ENCODE peak calls at places on chromosomes 13 and 19, in seven cellular contexts. E is uterus, W is ascending aorta, H is left ventricle myocardium inferior, D is WERI-Rb-1, R is stomach, N is mammary epithelial cell. F is an unnamed sample. For H3K27me3, the result is how much of the 10 kb centered on the place peaks cover.

GRCh38 chr13:93476175-93476574 is 249.6 kb downstream of the GPC6 start:
- DNase-seq in H (no peak), W (no peak), D (no peak), E (no peak), N (peak), R (no peak), F (no peak)

GRCh38 chr19:10193666-10194499 is 870 bp downstream of the DNMT1 start:
- DNase-seq in D (no peak), E (no peak), H (no peak), W (peak), N (peak), R (no peak), F (no peak)

GRCh38 chr13:28750187-28751045 is 31.6 kb upstream of the SLC46A3 start:
- DNase-seq in H (no peak), R (no peak), E (no peak), D (no peak), N (peak), W (no peak), F (no peak)

GRCh38 chr13:49652691-49653305 is 24.5 kb downstream of the ARL11 start:
- DNase-seq in W (no peak), D (peak), N (no peak), E (no peak), H (no peak), R (peak), F (no peak)

GRCh38 chr13:93535256-93535655 is 308.6 kb downstream of the GPC6 start:
- DNase-seq in H (no peak), R (no peak), W (no peak), N (peak), E (no peak), D (no peak), F (no peak)

GRCh38 chr13:28533049-28533436 is 38.1 kb upstream of the FLT1 start:
- DNase-seq in H (no peak), N (no peak), D (no peak), E (no peak), R (no peak), W (no peak), F (no peak)

GRCh38 chr13:82305588-82305987 is 1576.7 kb downstream of the SLITRK1 start:
- DNase-seq in H (no peak), W (no peak), E (no peak), D (no peak), N (no peak), R (no peak), F (no peak)

GRCh38 chr19:29779921-29780320 is 31.9 kb upstream of the CCNE1 start:
- DNase-seq in H (no peak), D (no peak), E (no peak), R (no peak), N (no peak), W (no peak), F (no peak)

GRCh38 chr19:17137417-17137816 is 61.8 kb downstream of the MYO9B start:
- DNase-seq in N (no peak), W (no peak), H (peak), E (peak), R (peak), D (no peak), F (no peak)

GRCh38 chr13:114118763-114119123 is 13.7 kb downstream of the RASA3 start:
- DNase-seq in W (no peak), D (no peak), N (no peak), E (no peak), H (no peak), R (no peak), F (no peak)

GRCh38 chr13:72523049-72523448 is 204.4 kb downstream of the MZT1 start:
- DNase-seq in N (no peak), R (no peak), W (no peak), E (no peak), H (no peak), D (no peak), F (no peak)

GRCh38 chr13:72379581-72379980 is 347.8 kb downstream of the MZT1 start:
- DNase-seq in E (no peak), D (no peak), W (no peak), N (peak), R (no peak), H (no peak), F (no peak)

GRCh38 chr19:13122275-13122878 is 4.3 kb downstream of the NACC1 start:
- DNase-seq in R (no peak), H (no peak), E (no peak), W (no peak), N (no peak), D (peak), F (no peak)

GRCh38 chr13:58949646-58950045 is 1214.1 kb downstream of the DIAPH3 start:
- DNase-seq in E (no peak), R (no peak), H (no peak), N (no peak), W (no peak), D (no peak), F (no peak)

GRCh38 chr13:60398949-60399589 is 2.0 kb downstream of the TDRD3 start:
- DNase-seq in N (no peak), H (no peak), W (no peak), R (peak), E (no peak), D (no peak), F (no peak)

GRCh38 chr19:10503002-10503789 is at the start of gene KEAP1:
- DNase-seq in D (peak), E (no peak), W (no peak), N (no peak), R (peak), H (peak), F (peak)

GRCh38 chr13:27425918-27426630 is 1.7 kb downstream of the GTF3A start:
- DNase-seq in N (peak), E (peak), R (peak), W (peak), H (peak), D (no peak), F (peak)

GRCh38 chr19:38666662-38667448 is 19.4 kb downstream of the ACTN4 start:
- DNase-seq in W (peak), H (no peak), R (no peak), N (peak), E (no peak), D (peak), F (no peak)

GRCh38 chr19:53388168-53388567 is 6.8 kb upstream of the ZNF765 start:
- DNase-seq in D (no peak), W (no peak), N (no peak), E (no peak), H (no peak), R (no peak), F (no peak)

GRCh38 chr13:97583884-97584497 is 150.0 kb downstream of the RAP2A start:
- DNase-seq in N (no peak), R (no peak), H (no peak), E (no peak), W (no peak), D (no peak), F (no peak)

GRCh38 chr13:48446454-48446853 is 33.5 kb upstream of the LPAR6 start:
- DNase-seq in E (no peak), N (peak), H (no peak), W (no peak), D (no peak), R (no peak), F (no peak)

GRCh38 chr19:43783636-43784035 is 2.9 kb upstream of the KCNN4 start:
- DNase-seq in N (no peak), E (no peak), W (no peak), D (no peak), R (no peak), H (no peak), F (no peak)

GRCh38 chr19:35609881-35610353 is 2.6 kb upstream of the HAUS5 start:
- DNase-seq in H (no peak), N (no peak), D (no peak), W (no peak), E (no peak), R (no peak), F (peak)

GRCh38 chr19:42496551-42497133 is 31.6 kb downstream of the CEACAM1 start:
- DNase-seq in D (no peak), R (no peak), N (no peak), E (no peak), W (no peak), H (no peak), F (no peak)

GRCh38 chr13:33123066-33123940 is 107.1 kb downstream of the KL start:
- DNase-seq in N (no peak), E (no peak), W (peak), H (peak), D (no peak), R (no peak), F (no peak)
- H3K27ac ChIP-seq in N (no peak), E (peak), W (peak), H (peak), D (no peak), R (peak), F (no peak)

DNA sequence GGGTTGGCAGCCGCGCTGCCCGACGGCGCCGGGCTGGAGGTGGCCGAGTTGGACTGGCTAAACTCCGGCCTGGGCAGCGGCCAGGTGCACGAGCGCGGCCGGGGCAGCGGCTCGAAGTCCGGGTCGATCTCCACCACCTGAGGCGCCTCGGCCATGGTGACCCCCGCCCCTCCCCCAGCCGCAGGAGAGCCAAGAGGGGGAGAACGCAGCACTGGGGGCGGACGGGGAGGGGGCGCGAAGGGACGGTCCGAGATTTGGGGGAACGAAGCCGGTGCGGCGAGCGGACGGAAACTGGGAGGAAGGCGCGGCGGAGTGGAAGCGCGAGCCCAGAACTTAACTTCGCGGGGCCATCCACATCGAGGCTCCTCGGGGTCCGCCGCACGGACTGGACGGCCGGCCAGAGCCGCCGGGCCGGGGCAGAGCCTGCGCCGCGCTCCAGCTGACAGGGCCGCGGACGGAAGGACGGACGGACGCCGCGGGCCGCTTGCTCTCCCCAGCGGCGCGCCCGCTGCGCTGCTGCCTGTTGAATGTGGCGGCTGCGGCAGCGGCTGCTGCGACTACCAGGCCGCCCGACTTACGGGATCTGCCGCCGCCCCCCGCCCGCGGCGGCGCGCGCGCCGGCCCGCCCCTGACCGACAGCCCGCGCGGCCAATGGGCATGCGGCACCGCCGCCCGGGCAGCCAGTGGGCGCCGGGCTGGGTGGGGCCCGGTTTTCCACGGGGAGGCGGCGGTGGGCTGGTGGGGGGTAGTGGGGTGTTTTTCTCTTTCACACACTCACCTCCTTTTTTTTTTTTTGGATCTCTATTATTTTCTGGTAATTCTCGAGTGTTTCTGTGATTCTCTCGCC is at the start of gene FOXO1:
- DNase-seq in D (peak), E (peak), R (peak), W (peak), N (peak), H (peak), F (peak)
- TF ChIP-seq CTCF in D (no peak), E (no peak), R (no peak), W (no peak), N (no peak), H (no peak), F (no peak)

GRCh38 chr19:50444059-50444458 is 11.4 kb downstream of the MYBPC2 start:
- DNase-seq in H (no peak), W (no peak), D (no peak), N (no peak), E (no peak), R (no peak), F (no peak)
- H3K27me3 ChIP-seq in H (under half), W (under half), D (under half), N (under half), E (under half), R (under half), F (under half)

DNA sequence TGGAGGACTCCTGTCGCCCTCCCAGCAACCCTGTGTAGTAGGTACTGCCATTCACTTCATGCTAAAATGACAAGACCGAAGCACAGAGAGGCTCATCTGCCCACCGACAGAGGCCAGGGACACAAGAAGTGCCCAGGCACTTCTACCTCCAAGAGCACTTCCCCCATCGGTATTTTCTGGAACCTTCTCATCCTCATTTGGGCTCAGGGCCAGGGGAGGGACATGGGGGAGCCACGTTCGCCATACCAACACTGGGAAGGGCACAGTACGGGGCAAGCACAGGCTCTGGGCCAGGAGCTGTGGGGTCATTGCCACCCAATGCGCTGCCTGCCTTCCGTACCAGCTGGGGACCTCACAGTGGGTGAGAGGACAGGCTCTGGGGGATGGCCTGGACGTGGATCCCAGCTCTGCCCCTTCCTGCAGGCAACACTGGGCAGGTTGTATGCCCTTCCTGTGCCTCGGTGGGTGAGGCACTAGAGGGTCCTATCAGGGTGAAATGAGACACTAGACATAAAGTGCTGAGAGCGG is 21.3 kb upstream of the CCNP start:
- DNase-seq in D (no peak), W (no peak), N (no peak), E (no peak), H (no peak), R (no peak), F (no peak)
- H3K27ac ChIP-seq in D (no peak), W (no peak), N (no peak), E (no peak), H (no peak), R (no peak), F (no peak)

GRCh38 chr19:27679399-27679798 is 1533.6 kb downstream of the UQCRFS1 start:
- DNase-seq in R (no peak), E (no peak), H (no peak), D (no peak), W (no peak), N (no peak), F (no peak)

GRCh38 chr19:27684293-27684692 is 1528.7 kb downstream of the UQCRFS1 start:
- DNase-seq in D (no peak), H (no peak), E (no peak), W (no peak), R (no peak), N (no peak), F (no peak)

GRCh38 chr19:27679905-27680304 is 1533.0 kb downstream of the UQCRFS1 start:
- DNase-seq in N (no peak), D (no peak), R (no peak), H (no peak), W (no peak), E (no peak), F (no peak)

GRCh38 chr19:27676877-27677276 is 1536.1 kb downstream of the UQCRFS1 start:
- DNase-seq in E (no peak), R (no peak), N (no peak), W (no peak), D (no peak), H (no peak), F (no peak)

DNA sequence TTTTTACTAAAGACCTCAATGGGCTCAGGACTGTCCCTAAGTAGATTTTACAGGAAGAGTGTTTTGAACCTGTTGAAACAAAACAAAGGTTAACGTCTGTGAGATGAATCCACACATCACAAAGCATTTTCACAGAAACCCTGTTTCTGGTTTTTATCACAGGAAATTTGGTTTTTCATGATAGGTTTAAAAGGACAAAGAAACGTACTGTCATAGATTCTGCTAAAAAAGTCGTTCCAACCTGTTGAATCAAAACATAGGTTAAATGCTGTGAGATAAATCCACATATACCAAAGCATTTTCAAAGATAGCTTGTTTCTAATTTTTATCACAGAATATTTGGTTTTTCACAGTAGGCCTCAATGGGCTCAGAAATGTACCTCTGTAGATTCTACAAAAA is 1531.0 kb downstream of the UQCRFS1 start:
- DNase-seq in N (no peak), H (no peak), W (no peak), R (no peak), D (no peak), E (no peak), F (no peak)
- TF ChIP-seq CTCF in N (no peak), H (no peak), W (no peak), R (no peak), D (no peak), E (no peak), F (no peak)

GRCh38 chr13:31515427-31515826 is 223.9 kb upstream of the RXFP2 start:
- DNase-seq in W (no peak), D (no peak), H (no peak), R (no peak), E (no peak), N (no peak), F (no peak)

GRCh38 chr13:31518666-31519065 is 220.7 kb upstream of the RXFP2 start:
- DNase-seq in D (no peak), N (no peak), H (no peak), W (no peak), E (no peak), R (no peak), F (no peak)

GRCh38 chr13:31517599-31517998 is 221.7 kb upstream of the RXFP2 start:
- DNase-seq in W (no peak), N (no peak), R (no peak), D (no peak), H (no peak), E (no peak), F (no peak)

GRCh38 chr13:31514932-31515331 is 224.4 kb upstream of the RXFP2 start:
- DNase-seq in N (no peak), H (no peak), D (no peak), R (no peak), E (no peak), W (no peak), F (no peak)
- H3K27me3 ChIP-seq in N (under half), H (under half), D (under half), R (under half), E (under half), W (under half), F (under half)

F was measured in CD4-positive, alpha-beta T cell.